ENCODE peak calls at places on chromosomes 4 and X, in ten cellular contexts. T, D, W, G, V, O, P, A, Z and J are unnamed samples.

GRCh38 chrX:11100281-11101035 is 10.7 kb upstream of the HCCS start:
- DNase-seq in T (no peak), D (peak), W (peak), G (peak), V (no peak), O (no peak), P (no peak), A (no peak), Z (peak), J (no peak)

GRCh38 chrX:97524997-97525396 is 641.3 kb downstream of the RPA4 start:
- DNase-seq in T (no peak), D (no peak), W (no peak), G (peak), V (no peak), O (no peak), P (no peak), A (no peak), Z (no peak), J (no peak)

GRCh38 chrX:75522565-75523411 is at the start of gene ZDHHC15:
- DNase-seq in T (no peak), D (peak), W (peak), G (peak), V (peak), O (peak), P (peak), A (peak), Z (no peak), J (peak)

GRCh38 chr4:112975567-112976355 is 73.7 kb upstream of the ANK2 start:
- DNase-seq in T (no peak), D (no peak), W (no peak), G (no peak), V (no peak), O (no peak), P (no peak), A (no peak), Z (no peak), J (no peak)

GRCh38 chr4:186684889-186685309 is 38.8 kb downstream of the FAT1 start:
- DNase-seq in T (no peak), D (no peak), W (no peak), G (no peak), V (no peak), O (no peak), P (no peak), A (no peak), Z (no peak), J (no peak)

GRCh38 chr4:41213563-41214157 is 682 bp downstream of the APBB2 start:
- DNase-seq in T (no peak), D (peak), W (peak), G (peak), V (no peak), O (peak), P (no peak), A (no peak), Z (peak), J (no peak)

GRCh38 chrX:105869676-105870075 is 47.3 kb downstream of the NRK start:
- DNase-seq in T (no peak), D (no peak), W (no peak), G (no peak), V (no peak), O (no peak), P (no peak), A (no peak), Z (no peak), J (no peak)

GRCh38 chr4:146192060-146192459 is 16.5 kb downstream of the LSM6 start:
- DNase-seq in T (peak), D (no peak), W (no peak), G (peak), V (no peak), O (no peak), P (no peak), A (no peak), Z (no peak), J (no peak)

GRCh38 chr4:39452860-39453587 is 5.7 kb downstream of the RPL9 start:
- DNase-seq in T (no peak), D (no peak), W (no peak), G (no peak), V (no peak), O (no peak), P (no peak), A (no peak), Z (no peak), J (no peak)

GRCh38 chr4:155353923-155354540 is 22.7 kb downstream of the MAP9 start:
- DNase-seq in T (peak), D (peak), W (no peak), G (peak), V (no peak), O (peak), P (no peak), A (no peak), Z (peak), J (no peak)